ENCODE peak calls at places on chromosomes 3 and 15, in nine cellular contexts. F is cardiac muscle cell, L is fibroblast of villous mesenchyme, U is dorsolateral prefrontal cortex, W is ovary, R is transverse colon, A is BE2C, B is cardiac fibroblast, H is foreskin fibroblast. Y is an unnamed sample.
A peak's percentile ranks its signal among the peaks of the same experiment; 100 is the strongest.

GRCh38 chr15:79924379-79924778 is 27.6 kb upstream of the MTHFS start:
- DNase-seq in F (no peak), R (no peak), B (no peak), W (peak; percentile 15), L (no peak), H (no peak), U (no peak), A (no peak), Y (no peak)

GRCh38 chr15:34721802-34722795 is 32.7 kb downstream of the GJD2 start:
- DNase-seq in W (no peak), B (peak; percentile 41), U (peak; percentile 50), A (peak; percentile 81), F (peak; percentile 51), L (peak; percentile 45), R (no peak), H (peak; percentile 49), Y (peak; percentile 30)

GRCh38 chr3:128198313-128198712 is 45.0 kb downstream of the EEFSEC start:
- DNase-seq in F (no peak), R (no peak), L (no peak), H (no peak), A (no peak), W (no peak), U (no peak), B (no peak), Y (no peak)

GRCh38 chr15:67043939-67044771 is 21.2 kb upstream of the SMAD3 start:
- DNase-seq in H (peak; percentile 85), B (peak; percentile 73), F (peak; percentile 95), L (peak; percentile 82), W (no peak), R (no peak), U (peak; percentile 37), A (no peak), Y (peak; percentile 95)

GRCh38 chr3:49370585-49371290 is 12.6 kb upstream of the GPX1 start:
- DNase-seq in B (no peak), H (no peak), A (no peak), R (no peak), W (no peak), F (no peak), U (no peak), L (no peak), Y (no peak)

GRCh38 chr3:26233374-26233773 is 389.2 kb upstream of the LRRC3B start:
- DNase-seq in H (no peak), F (no peak), L (no peak), A (no peak), W (no peak), B (no peak), R (no peak), U (no peak), Y (no peak)

GRCh38 chr3:106345353-106346027 is 476.7 kb upstream of the CBLB start:
- DNase-seq in R (no peak), W (no peak), F (peak; percentile 94), U (no peak), A (no peak), L (peak; percentile 97), B (peak; percentile 92), H (peak; percentile 93), Y (peak; percentile 90)

GRCh38 chr3:188558343-188559068 is 404.5 kb downstream of the LPP start:
- DNase-seq in L (no peak), W (no peak), H (peak; percentile 16), U (no peak), R (no peak), A (no peak), F (no peak), B (peak; percentile 61), Y (peak; percentile 37)

GRCh38 chr3:52428151-52429005 is 16.5 kb downstream of the SEMA3G start:
- DNase-seq in B (peak; percentile 90), L (peak; percentile 90), H (peak; percentile 65), U (peak; percentile 56), R (peak; percentile 54), A (peak; percentile 39), F (peak; percentile 89), W (peak; percentile 63), Y (peak; percentile 91)

GRCh38 chr3:186381424-186382216 is 19.6 kb upstream of the DGKG start:
- DNase-seq in F (no peak), U (no peak), W (no peak), R (peak; percentile 22), L (no peak), A (no peak), H (no peak), B (no peak), Y (no peak)

GRCh38 chr3:82354181-82354696 is 592.8 kb upstream of the GBE1 start:
- DNase-seq in L (no peak), H (no peak), B (no peak), W (peak; percentile 58), R (no peak), A (no peak), F (no peak), U (no peak), Y (no peak)

GRCh38 chr3:68984011-68984410 is 29.5 kb downstream of the EOGT start:
- DNase-seq in W (no peak), A (no peak), F (no peak), H (no peak), B (no peak), R (no peak), L (no peak), U (no peak), Y (no peak)

DNA sequence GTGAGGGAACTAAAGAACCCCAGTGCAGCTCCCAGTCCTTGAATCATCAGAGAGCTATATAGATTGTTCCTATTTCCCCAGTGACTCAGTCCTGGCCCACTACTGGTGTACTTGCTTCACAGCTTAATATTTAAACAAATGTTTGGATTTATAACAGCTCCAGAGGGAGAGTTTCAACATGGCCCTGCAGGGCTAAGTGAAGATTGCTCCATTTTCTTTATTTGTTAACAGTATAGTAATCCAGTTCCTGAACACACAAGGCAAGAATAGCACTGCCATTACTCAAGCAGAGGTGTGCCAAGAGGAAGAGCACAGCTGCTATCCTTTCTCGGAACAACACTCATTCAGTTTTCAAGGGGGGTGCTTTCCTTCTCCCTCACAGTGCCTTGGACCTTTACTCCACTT is 6.5 kb downstream of the SQOR start:
- DNase-seq in U (no peak), A (no peak), B (peak; percentile 97), R (peak; percentile 73), L (peak; percentile 97), H (peak; percentile 91), F (peak; percentile 87), W (no peak), Y (peak; percentile 92)
- TF ChIP-seq CTCF in U (no peak), A (no peak), B (peak; percentile 6), R (peak; percentile 63), L (peak; percentile 21), H (no peak), F (peak; percentile 6), W (no peak), Y (no peak)

DNA sequence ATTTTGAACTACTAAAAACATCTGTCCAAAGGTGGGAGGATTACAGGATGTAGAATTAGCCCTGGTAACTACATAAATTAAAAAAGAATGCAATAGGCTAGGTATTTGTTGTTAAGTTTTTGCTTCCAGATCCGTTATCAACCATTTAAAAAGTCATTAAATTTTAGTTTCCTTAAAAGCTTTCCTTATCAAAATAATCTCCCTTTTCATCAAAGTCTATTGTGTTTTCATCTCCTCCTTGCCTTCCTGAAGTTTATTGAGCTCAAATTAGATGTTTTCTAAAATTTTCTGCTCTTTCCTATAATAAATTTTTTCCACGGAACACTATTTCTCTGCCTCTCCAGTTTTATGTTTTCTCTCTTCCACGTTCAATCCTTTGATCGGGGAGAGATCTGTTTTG is 108.6 kb downstream of the MEX3B start:
- DNase-seq in B (no peak), U (no peak), L (no peak), R (no peak), F (no peak), W (no peak), A (no peak), H (no peak), Y (no peak)
- H3K4me3 ChIP-seq in B (no peak overlapping the region), U (no peak overlapping the region), L (no peak overlapping the region), R (no peak overlapping the region), F (no peak overlapping the region), W (no peak overlapping the region), A (no peak overlapping the region), H (no peak overlapping the region), Y (no peak overlapping the region)

GRCh38 chr3:183447206-183448001 is 19.0 kb upstream of the MCF2L2 start:
- DNase-seq in F (peak; percentile 89), R (peak; percentile 87), W (peak; percentile 57), H (peak; percentile 78), A (peak; percentile 97), B (peak; percentile 86), U (peak; percentile 91), L (peak; percentile 75), Y (peak; percentile 85)
- TF ChIP-seq CTCF in F (no peak), R (no peak), W (no peak), H (no peak), A (no peak), B (no peak), U (peak; percentile 21), L (peak; percentile 4), Y (no peak)

GRCh38 chr3:50604110-50604621 is 7.4 kb downstream of the CISH start:
- DNase-seq in U (no peak), A (no peak), R (no peak), W (no peak), H (no peak), L (no peak), B (no peak), F (no peak), Y (no peak)

GRCh38 chr3:50605901-50606326 is 5.7 kb downstream of the CISH start:
- DNase-seq in U (no peak), B (no peak), R (no peak), H (no peak), L (no peak), A (no peak), W (no peak), F (no peak), Y (no peak)

GRCh38 chr3:50603261-50604109 is 8.1 kb downstream of the CISH start:
- DNase-seq in F (no peak), U (no peak), H (no peak), W (no peak), A (no peak), R (no peak), L (no peak), B (no peak), Y (no peak)

GRCh38 chr3:50606596-50606995 is 5.0 kb downstream of the CISH start:
- DNase-seq in H (no peak), B (no peak), A (no peak), U (no peak), F (no peak), L (no peak), W (no peak), R (no peak), Y (no peak)

DNA sequence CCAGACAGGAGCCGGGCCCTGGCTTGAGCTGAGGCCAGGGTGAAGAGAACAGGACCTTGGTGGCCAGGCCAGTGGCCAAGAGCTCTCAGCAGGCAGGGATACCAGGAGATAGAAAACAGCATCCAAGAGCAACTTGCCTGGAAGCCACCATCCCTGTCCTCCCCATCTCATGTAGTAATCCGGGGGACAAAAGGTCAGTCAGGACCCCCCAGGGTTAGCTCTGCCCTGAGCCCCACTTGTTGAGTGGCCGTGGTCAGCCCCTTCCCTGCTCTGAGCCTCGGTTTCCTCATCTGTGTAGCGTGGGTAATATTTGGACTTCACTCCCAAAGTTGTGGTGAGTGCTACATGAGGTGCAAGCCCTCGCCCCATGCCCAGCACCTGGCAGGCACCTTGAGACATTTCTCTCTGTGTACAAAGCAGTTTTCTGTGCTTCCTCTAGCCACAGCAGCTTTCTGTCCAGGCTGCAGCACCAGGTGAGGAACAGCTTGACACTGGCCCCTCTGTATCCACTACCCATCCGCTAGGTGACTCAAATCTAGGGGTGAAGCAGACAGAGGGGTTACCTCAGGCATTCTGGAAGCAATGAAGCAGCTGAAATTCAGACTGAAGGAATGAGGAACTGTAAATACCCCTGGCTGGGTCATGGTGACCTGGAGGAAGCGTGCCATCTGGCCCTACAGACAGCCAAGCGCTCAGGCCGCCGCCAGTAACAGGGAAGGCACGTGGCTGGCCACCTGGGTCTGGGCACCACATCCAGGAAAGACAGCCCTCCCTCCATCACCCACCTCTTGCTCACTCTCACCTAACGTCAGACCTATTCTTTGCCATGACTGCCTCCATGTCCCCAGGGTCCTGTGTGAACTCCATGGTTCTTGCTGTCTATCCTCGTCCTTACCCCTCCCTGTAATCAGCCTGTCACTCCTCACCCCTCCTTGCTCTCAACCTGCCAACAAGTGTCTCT is 6.7 kb downstream of the CISH start:
- DNase-seq in F (no peak), B (no peak), H (no peak), A (no peak), U (no peak), W (peak; percentile 91), L (no peak), R (peak; percentile 72), Y (no peak)
- H3K4me3 ChIP-seq in F (no peak overlapping the region), B (no peak overlapping the region), H (no peak overlapping the region), A (no peak overlapping the region), U (no peak overlapping the region), W (no peak overlapping the region), L (no peak overlapping the region), R (no peak overlapping the region), Y (no peak overlapping the region)

Y was measured in fibroblast of pulmonary artery.